ENCODE peak calls at places on chromosomes 3 and 15, in six cellular contexts. T is mesenchymal stem cell; C is GM23248; E is CD4-positive, alpha-beta memory T cell; L is stomach; J is pancreas. M is an unnamed sample.
A peak's percentile ranks its signal among the peaks of the same experiment; 100 is the strongest.

GRCh38 chr15:48855501-48856440 is 22.2 kb upstream of the EID1 start:
- DNase-seq in T (peak; percentile 60), C (peak; percentile 74), E (no peak), L (no peak), J (no peak), M (no peak)

GRCh38 chr3:194960446-194961032 is 274.9 kb downstream of the FAM43A start:
- DNase-seq in T (no peak), C (no peak), E (no peak), L (peak; percentile 16), J (no peak), M (no peak)

GRCh38 chr3:45596290-45596791 is 1.8 kb downstream of the LIMD1 start:
- DNase-seq in T (no peak), C (no peak), E (no peak), L (no peak), J (no peak), M (no peak)

GRCh38 chr3:176988795-176989194 is 208.5 kb downstream of the TBL1XR1 start:
- DNase-seq in T (no peak), C (no peak), E (no peak), L (no peak), J (no peak), M (no peak)

GRCh38 chr3:46236294-46237054 is 5.8 kb upstream of the CCR3 start:
- DNase-seq in T (no peak), C (no peak), E (no peak), L (no peak), J (no peak), M (no peak)

GRCh38 chr15:46309914-46310313 is 675.1 kb downstream of the SQOR start:
- DNase-seq in T (no peak), C (no peak), E (no peak), L (no peak), J (no peak), M (no peak)

GRCh38 chr3:170584585-170585007 is 1.3 kb downstream of the SLC7A14 start:
- DNase-seq in T (peak; percentile 77), C (peak; percentile 78), E (peak; percentile 13), L (peak; percentile 64), J (peak; percentile 90), M (peak; percentile 19)

GRCh38 chr15:45458746-45459403 is 63.7 kb downstream of the SLC30A4 start:
- DNase-seq in T (peak; percentile 57), C (peak; percentile 60), E (peak; percentile 77), L (peak; percentile 84), J (no peak), M (peak; percentile 79)

GRCh38 chr15:79516155-79516554 is 84.0 kb downstream of the MINAR1 start:
- DNase-seq in T (no peak), C (no peak), E (no peak), L (no peak), J (no peak), M (no peak)

GRCh38 chr3:151544164-151544548 is 83.3 kb upstream of the IGSF10 start:
- DNase-seq in T (no peak), C (no peak), E (no peak), L (no peak), J (no peak), M (no peak)

GRCh38 chr15:27993996-27994775 is 104.9 kb downstream of the OCA2 start:
- DNase-seq in T (no peak), C (no peak), E (no peak), L (no peak), J (no peak), M (no peak)

GRCh38 chr3:49413338-49413734 is 1.1 kb downstream of the TCTA start:
- DNase-seq in T (no peak), C (no peak), E (no peak), L (no peak), J (peak; percentile 27), M (no peak)
- H3K27ac ChIP-seq in T (no peak overlapping the region), C (peak overlapping the region; percentile 86), E (peak overlapping the region; percentile 93), L (peak overlapping the region; percentile 97), J (no peak overlapping the region), M (peak overlapping the region; percentile 94)

GRCh38 chr3:183427206-183428139 is 946 bp downstream of the MCF2L2 start:
- DNase-seq in T (no peak), C (no peak), E (no peak), L (no peak), J (peak; percentile 51), M (no peak)

GRCh38 chr3:183428140-183429023 is at the start of gene MCF2L2:
- DNase-seq in T (peak; percentile 48), C (peak; percentile 64), E (peak; percentile 82), L (peak; percentile 54), J (peak; percentile 82), M (peak; percentile 69)

GRCh38 chr3:183434992-183435391 is 6.6 kb upstream of the MCF2L2 start:
- DNase-seq in T (no peak), C (no peak), E (no peak), L (no peak), J (no peak), M (no peak)

GRCh38 chr3:183434503-183434902 is 6.1 kb upstream of the MCF2L2 start:
- DNase-seq in T (no peak), C (no peak), E (no peak), L (no peak), J (no peak), M (no peak)

DNA sequence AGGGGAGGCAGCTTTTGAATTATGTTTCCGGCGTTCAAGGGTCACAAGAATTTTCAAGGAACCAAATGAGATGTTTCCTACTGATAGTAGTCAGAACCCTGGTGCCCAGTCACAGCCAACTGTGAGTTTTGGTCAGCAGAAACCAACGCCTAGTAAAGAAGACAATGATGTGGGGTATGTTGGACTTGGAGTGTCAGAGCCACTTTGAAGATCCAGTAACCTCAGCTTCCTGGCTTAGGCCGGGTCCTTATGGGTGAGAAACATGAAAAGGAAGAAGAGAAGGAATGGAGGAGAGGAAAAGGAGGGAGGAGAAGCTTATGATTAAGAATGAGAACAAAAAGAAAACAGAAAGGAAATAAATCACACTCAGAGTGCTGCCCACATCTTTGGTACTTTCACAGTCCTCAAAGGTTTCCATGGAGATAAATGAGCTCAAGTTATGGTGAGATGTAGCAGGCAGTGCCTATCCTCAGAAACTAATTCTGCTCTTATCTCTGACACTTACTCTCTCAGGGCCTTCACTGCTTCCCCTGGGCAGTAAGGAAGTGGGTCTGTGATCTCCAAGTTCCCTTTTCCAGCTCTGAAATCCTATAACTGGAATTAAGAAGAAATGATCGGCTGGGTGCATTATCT is 2.0 kb upstream of the MCF2L2 start:
- DNase-seq in T (no peak), C (no peak), E (peak; percentile 14), L (no peak), J (no peak), M (no peak)
- H3K27me3 ChIP-seq in T (peaks cover 35% of the 10 kb centered on the region), C (peaks cover 63% of the 10 kb centered on the region), E (no peaks in the 10 kb centered on the region), L (peaks cover 71% of the 10 kb centered on the region), J (peaks cover 4% of the 10 kb centered on the region), M (no peaks in the 10 kb centered on the region)

GRCh38 chr3:80855482-80855881 is 906.0 kb downstream of the GBE1 start:
- DNase-seq in T (no peak), C (no peak), E (no peak), L (no peak), J (no peak), M (no peak)
- H3K27ac ChIP-seq in T (no peak overlapping the region), C (no peak overlapping the region), E (no peak overlapping the region), L (no peak overlapping the region), J (no peak overlapping the region), M (no peak overlapping the region)

GRCh38 chr15:67803996-67804843 is 21.1 kb upstream of the SKOR1 start:
- DNase-seq in T (no peak), C (no peak), E (no peak), L (no peak), J (no peak), M (no peak)

GRCh38 chr15:67801142-67801541 is 24.2 kb upstream of the SKOR1 start:
- DNase-seq in T (no peak), C (no peak), E (no peak), L (no peak), J (no peak), M (no peak)

GRCh38 chr15:67805008-67805681 is 20.2 kb upstream of the SKOR1 start:
- DNase-seq in T (no peak), C (no peak), E (no peak), L (peak; percentile 16), J (no peak), M (no peak)

GRCh38 chr15:67801926-67802914 is 23.1 kb upstream of the SKOR1 start:
- DNase-seq in T (no peak), C (no peak), E (no peak), L (no peak), J (no peak), M (no peak)

DNA sequence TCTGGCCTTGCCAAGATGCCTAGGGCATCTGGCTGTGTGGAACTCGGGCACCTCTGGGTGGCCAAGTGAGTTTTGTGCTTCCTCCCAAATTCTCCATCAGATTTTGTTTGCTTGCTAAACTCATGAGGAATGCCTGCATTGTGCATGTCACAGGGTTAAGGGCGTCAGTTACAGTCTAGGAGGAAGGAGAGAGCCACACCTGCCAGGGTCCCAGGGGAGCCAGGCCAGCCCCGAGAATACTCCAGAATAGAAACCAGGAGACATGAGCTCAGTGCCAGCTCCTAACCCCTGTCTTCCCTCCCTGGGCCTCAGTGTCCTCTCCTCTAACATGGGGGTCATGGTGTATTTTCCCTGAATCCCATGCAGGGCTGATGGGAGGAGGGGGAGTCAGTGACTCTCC is 22.0 kb upstream of the SKOR1 start:
- DNase-seq in T (no peak), C (no peak), E (no peak), L (no peak), J (no peak), M (no peak)
- H3K27me3 ChIP-seq in T (no peaks in the 10 kb centered on the region), C (no peaks in the 10 kb centered on the region), E (no peaks in the 10 kb centered on the region), L (no peaks in the 10 kb centered on the region), J (no peaks in the 10 kb centered on the region), M (no peaks in the 10 kb centered on the region)

GRCh38 chr3:71208273-71209095 is 375.0 kb downstream of the FOXP1 start:
- DNase-seq in T (peak; percentile 85), C (no peak), E (no peak), L (peak; percentile 31), J (no peak), M (no peak)
- H3K27ac ChIP-seq in T (no peak overlapping the region), C (no peak overlapping the region), E (no peak overlapping the region), L (peak overlapping the region; percentile 63), J (peak overlapping the region; percentile 68), M (no peak overlapping the region)

DNA sequence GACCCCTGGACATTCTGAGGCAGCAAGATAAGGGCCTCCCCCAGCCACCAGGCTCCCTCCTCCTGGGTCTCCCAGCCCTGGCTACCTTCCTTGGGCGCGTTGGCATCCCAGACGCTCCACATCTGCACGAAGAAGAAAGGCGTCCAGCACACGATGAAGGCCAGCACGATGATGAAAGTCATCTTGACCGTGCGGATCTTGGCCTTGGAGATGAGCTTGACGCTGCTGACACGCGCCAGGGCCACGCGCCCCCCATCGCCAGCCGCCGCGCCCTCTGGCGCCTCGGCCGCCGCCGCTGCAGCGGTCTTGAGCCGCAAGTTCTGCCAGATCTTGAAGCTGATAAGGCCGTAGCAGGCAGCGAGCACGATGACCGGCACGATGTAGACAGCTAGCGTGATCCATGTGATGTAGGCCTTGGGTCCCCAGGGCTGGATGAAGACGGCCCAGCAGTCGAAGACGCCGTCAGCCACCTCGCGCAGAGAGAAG is 2.2 kb downstream of the OXTR start:
- DNase-seq in T (no peak), C (peak; percentile 45), E (no peak), L (no peak), J (no peak), M (no peak)
- H3K27me3 ChIP-seq in T (no peaks in the 10 kb centered on the region), C (no peaks in the 10 kb centered on the region), E (peaks cover 9% of the 10 kb centered on the region), L (peaks cover 52% of the 10 kb centered on the region), J (peaks cover 3% of the 10 kb centered on the region), M (peaks cover 35% of the 10 kb centered on the region)

GRCh38 chr3:132315851-132316250 is 1.4 kb upstream of the ACP3 start:
- DNase-seq in T (no peak), C (peak; percentile 57), E (no peak), L (no peak), J (no peak), M (no peak)
- H3K27ac ChIP-seq in T (no peak overlapping the region), C (no peak overlapping the region), E (no peak overlapping the region), L (no peak overlapping the region), J (peak overlapping the region; percentile 94), M (no peak overlapping the region)